ENCODE peak calls at places on chromosomes 11 and 22, in eight cellular contexts. One of them, this sample, is unnamed. For H3K4me1, the result is how much of the 10 kb centered on the place peaks cover.

GRCh38 chr22:40405178-40406062 is 35.0 kb downstream of the SGSM3 start:
- DNase-seq in uterus: no peak
- DNase-seq in mammary epithelial cell: no peak
- DNase-seq in IMR-90: no peak
- DNase-seq in PC-3: no peak
- DNase-seq in stomach: no peak
- DNase-seq in endodermal cell: no peak
- DNase-seq in effector memory CD4-positive, alpha-beta T cell: no peak
- DNase-seq in this sample: no peak

GRCh38 chr11:132595711-132596111 is 936.6 kb downstream of the OPCML start:
- DNase-seq in uterus: no peak
- DNase-seq in mammary epithelial cell: no peak
- DNase-seq in IMR-90: peak
- DNase-seq in PC-3: no peak
- DNase-seq in stomach: peak
- DNase-seq in endodermal cell: no peak
- DNase-seq in effector memory CD4-positive, alpha-beta T cell: no peak
- DNase-seq in this sample: no peak

GRCh38 chr11:118792642-118793124 is 1.7 kb upstream of the DDX6 start:
- DNase-seq in uterus: peak
- DNase-seq in mammary epithelial cell: peak
- DNase-seq in IMR-90: peak
- DNase-seq in PC-3: peak
- DNase-seq in stomach: peak
- DNase-seq in endodermal cell: peak
- DNase-seq in effector memory CD4-positive, alpha-beta T cell: peak
- DNase-seq in this sample: peak

GRCh38 chr11:122776546-122776945 is 61.8 kb upstream of the CRTAM start:
- DNase-seq in uterus: no peak
- DNase-seq in mammary epithelial cell: no peak
- DNase-seq in IMR-90: no peak
- DNase-seq in PC-3: peak
- DNase-seq in stomach: no peak
- DNase-seq in endodermal cell: no peak
- DNase-seq in effector memory CD4-positive, alpha-beta T cell: no peak
- DNase-seq in this sample: no peak

GRCh38 chr11:33256031-33256807 is 962 bp upstream of the HIPK3 start:
- DNase-seq in uterus: no peak
- DNase-seq in mammary epithelial cell: no peak
- DNase-seq in IMR-90: no peak
- DNase-seq in PC-3: no peak
- DNase-seq in stomach: no peak
- DNase-seq in endodermal cell: no peak
- DNase-seq in effector memory CD4-positive, alpha-beta T cell: no peak
- DNase-seq in this sample: no peak

GRCh38 chr22:29907753-29908515 is 25.0 kb downstream of the MTMR3 start:
- DNase-seq in uterus: peak
- DNase-seq in mammary epithelial cell: peak
- DNase-seq in IMR-90: peak
- DNase-seq in PC-3: peak
- DNase-seq in stomach: peak
- DNase-seq in endodermal cell: no peak
- DNase-seq in effector memory CD4-positive, alpha-beta T cell: no peak
- DNase-seq in this sample: no peak

GRCh38 chr22:23104109-23104971 is 34.0 kb downstream of the GNAZ start:
- DNase-seq in uterus: no peak
- DNase-seq in mammary epithelial cell: no peak
- DNase-seq in IMR-90: no peak
- DNase-seq in PC-3: no peak
- DNase-seq in stomach: no peak
- DNase-seq in endodermal cell: no peak
- DNase-seq in effector memory CD4-positive, alpha-beta T cell: no peak
- DNase-seq in this sample: no peak

GRCh38 chr11:95912902-95913560 is 10.9 kb downstream of the MTMR2 start:
- DNase-seq in uterus: no peak
- DNase-seq in mammary epithelial cell: peak
- DNase-seq in IMR-90: peak
- DNase-seq in PC-3: peak
- DNase-seq in stomach: no peak
- DNase-seq in endodermal cell: no peak
- DNase-seq in effector memory CD4-positive, alpha-beta T cell: no peak
- DNase-seq in this sample: no peak

GRCh38 chr11:2534131-2534956 is 89.5 kb downstream of the KCNQ1 start:
- DNase-seq in uterus: no peak
- DNase-seq in mammary epithelial cell: peak
- DNase-seq in IMR-90: no peak
- DNase-seq in PC-3: peak
- DNase-seq in stomach: no peak
- DNase-seq in endodermal cell: no peak
- DNase-seq in effector memory CD4-positive, alpha-beta T cell: no peak
- DNase-seq in this sample: no peak

GRCh38 chr11:126284829-126285228 is 1.9 kb downstream of the TIRAP start:
- DNase-seq in uterus: peak
- DNase-seq in mammary epithelial cell: peak
- DNase-seq in IMR-90: peak
- DNase-seq in PC-3: peak
- DNase-seq in stomach: peak
- DNase-seq in endodermal cell: no peak
- DNase-seq in effector memory CD4-positive, alpha-beta T cell: peak
- DNase-seq in this sample: peak

GRCh38 chr11:57315491-57315890 is 9.3 kb downstream of the TNKS1BP1 start:
- DNase-seq in uterus: no peak
- DNase-seq in mammary epithelial cell: no peak
- DNase-seq in IMR-90: peak
- DNase-seq in PC-3: no peak
- DNase-seq in stomach: no peak
- DNase-seq in endodermal cell: peak
- DNase-seq in effector memory CD4-positive, alpha-beta T cell: no peak
- DNase-seq in this sample: no peak
- H3K4me1 ChIP-seq in uterus: under half
- H3K4me1 ChIP-seq in mammary epithelial cell: under half
- H3K4me1 ChIP-seq in IMR-90: under half
- H3K4me1 ChIP-seq in PC-3: under half
- H3K4me1 ChIP-seq in stomach: half or more
- H3K4me1 ChIP-seq in endodermal cell: under half
- H3K4me1 ChIP-seq in effector memory CD4-positive, alpha-beta T cell: under half
- H3K4me1 ChIP-seq in this sample: under half

GRCh38 chr22:17267661-17268330 is 48.6 kb upstream of the ADA2 start:
- DNase-seq in uterus: no peak
- DNase-seq in mammary epithelial cell: no peak
- DNase-seq in IMR-90: no peak
- DNase-seq in PC-3: no peak
- DNase-seq in stomach: no peak
- DNase-seq in endodermal cell: peak
- DNase-seq in effector memory CD4-positive, alpha-beta T cell: no peak
- DNase-seq in this sample: no peak

GRCh38 chr22:17268501-17269223 is 49.4 kb upstream of the ADA2 start:
- DNase-seq in uterus: no peak
- DNase-seq in mammary epithelial cell: no peak
- DNase-seq in IMR-90: no peak
- DNase-seq in PC-3: no peak
- DNase-seq in stomach: no peak
- DNase-seq in endodermal cell: peak
- DNase-seq in effector memory CD4-positive, alpha-beta T cell: no peak
- DNase-seq in this sample: no peak

GRCh38 chr22:17264321-17265052 is 45.3 kb upstream of the ADA2 start:
- DNase-seq in uterus: peak
- DNase-seq in mammary epithelial cell: no peak
- DNase-seq in IMR-90: peak
- DNase-seq in PC-3: no peak
- DNase-seq in stomach: no peak
- DNase-seq in endodermal cell: peak
- DNase-seq in effector memory CD4-positive, alpha-beta T cell: no peak
- DNase-seq in this sample: no peak

GRCh38 chr22:17265649-17266248 is 46.5 kb upstream of the ADA2 start:
- DNase-seq in uterus: no peak
- DNase-seq in mammary epithelial cell: no peak
- DNase-seq in IMR-90: no peak
- DNase-seq in PC-3: no peak
- DNase-seq in stomach: no peak
- DNase-seq in endodermal cell: peak
- DNase-seq in effector memory CD4-positive, alpha-beta T cell: no peak
- DNase-seq in this sample: no peak

DNA sequence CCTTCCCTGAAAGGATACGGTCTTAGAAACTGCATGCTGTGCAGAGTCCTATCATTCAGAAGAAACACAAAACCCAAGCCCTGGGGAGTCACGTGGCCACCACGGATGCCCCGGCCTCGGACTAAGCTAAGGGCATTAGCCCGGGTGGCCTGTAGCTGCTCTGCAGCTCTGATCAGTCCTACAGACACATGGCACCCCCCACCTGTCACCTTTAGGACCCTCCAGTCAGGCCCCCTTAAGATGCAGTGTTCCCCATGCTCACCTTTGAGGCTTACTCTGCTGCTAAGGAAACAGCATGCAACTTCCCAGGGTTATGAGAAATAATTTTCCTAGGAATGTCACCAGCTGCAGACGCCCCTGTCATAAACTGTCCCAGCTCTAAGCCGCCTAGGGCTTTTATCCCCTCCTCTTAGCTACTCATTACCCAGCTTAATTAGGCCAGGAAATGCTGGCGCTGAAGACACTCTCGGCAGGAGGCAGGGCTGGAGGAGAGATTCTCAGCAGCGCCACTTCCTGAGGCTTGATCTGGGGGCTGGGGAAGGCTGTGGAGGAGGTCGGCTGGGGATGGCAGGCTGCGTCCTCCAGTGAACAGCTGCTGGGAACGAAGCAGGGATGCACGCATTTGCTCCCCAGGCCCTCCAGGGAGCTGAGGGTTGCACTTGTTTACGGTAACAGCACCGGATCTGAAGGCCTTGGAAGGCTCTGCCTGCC is 47.2 kb upstream of the ADA2 start:
- DNase-seq in uterus: no peak
- DNase-seq in mammary epithelial cell: no peak
- DNase-seq in IMR-90: no peak
- DNase-seq in PC-3: no peak
- DNase-seq in stomach: no peak
- DNase-seq in endodermal cell: peak
- DNase-seq in effector memory CD4-positive, alpha-beta T cell: no peak
- DNase-seq in this sample: no peak
- H3K4me3 ChIP-seq in uterus: no peak
- H3K4me3 ChIP-seq in mammary epithelial cell: no peak
- H3K4me3 ChIP-seq in IMR-90: no peak
- H3K4me3 ChIP-seq in PC-3: no peak
- H3K4me3 ChIP-seq in stomach: no peak
- H3K4me3 ChIP-seq in endodermal cell: peak
- H3K4me3 ChIP-seq in effector memory CD4-positive, alpha-beta T cell: peak
- H3K4me3 ChIP-seq in this sample: no peak

DNA sequence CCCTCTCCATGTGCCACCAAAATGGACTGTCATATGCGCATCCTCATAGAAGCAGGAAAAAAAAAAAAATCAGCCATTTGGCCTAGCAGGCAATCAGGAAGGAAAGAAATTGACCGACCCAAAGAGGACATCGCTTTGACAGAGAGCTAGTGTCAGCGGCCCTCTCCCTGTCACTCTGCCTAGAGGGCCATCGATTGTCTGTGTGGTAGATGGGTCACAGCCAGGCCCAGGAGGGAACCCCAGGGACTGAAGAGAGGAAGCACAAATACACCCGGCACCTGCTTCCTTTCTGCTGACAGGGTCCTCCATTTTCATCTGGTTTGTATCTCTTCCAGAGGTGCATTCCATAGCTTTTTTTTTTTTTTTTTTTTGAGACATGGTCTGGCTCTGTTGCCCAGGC is 21.8 kb downstream of the VPS37C start:
- DNase-seq in uterus: no peak
- DNase-seq in mammary epithelial cell: no peak
- DNase-seq in IMR-90: no peak
- DNase-seq in PC-3: no peak
- DNase-seq in stomach: no peak
- DNase-seq in endodermal cell: no peak
- DNase-seq in effector memory CD4-positive, alpha-beta T cell: no peak
- DNase-seq in this sample: no peak
- H3K27ac ChIP-seq in uterus: peak
- H3K27ac ChIP-seq in mammary epithelial cell: no peak
- H3K27ac ChIP-seq in IMR-90: no peak
- H3K27ac ChIP-seq in PC-3: no peak
- H3K27ac ChIP-seq in stomach: no peak
- H3K27ac ChIP-seq in endodermal cell: no peak
- H3K27ac ChIP-seq in effector memory CD4-positive, alpha-beta T cell: no peak
- H3K27ac ChIP-seq in this sample: no peak

DNA sequence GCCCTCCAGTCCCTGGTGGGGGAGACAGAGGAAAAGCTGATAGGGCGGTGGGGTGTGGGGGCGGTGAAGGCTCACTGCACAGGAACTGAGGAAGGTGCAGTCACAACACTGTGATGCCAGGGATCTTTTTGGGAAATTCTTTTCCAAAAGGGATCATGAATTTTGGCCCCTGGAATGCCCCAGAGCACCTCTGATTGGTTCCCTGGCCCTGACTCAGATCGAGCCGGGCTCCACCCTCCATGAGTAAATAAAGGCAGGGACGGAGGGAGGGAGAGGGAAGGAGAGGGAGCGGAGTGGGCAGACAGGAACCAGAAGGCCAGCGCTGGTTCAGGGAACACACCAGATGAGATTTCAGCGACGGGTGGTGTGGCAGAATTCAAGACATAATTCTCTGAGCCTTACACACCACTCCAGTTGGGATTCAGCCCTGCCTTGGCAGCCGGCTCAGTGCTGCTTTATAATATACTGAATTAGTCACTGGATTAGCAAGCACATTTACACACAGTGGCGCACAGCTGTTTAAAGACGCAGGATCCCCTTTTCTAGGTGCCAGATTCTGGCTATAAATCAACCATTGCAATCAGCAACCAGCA is 80.3 kb downstream of the ETS1 start:
- DNase-seq in uterus: peak
- DNase-seq in mammary epithelial cell: peak
- DNase-seq in IMR-90: peak
- DNase-seq in PC-3: peak
- DNase-seq in stomach: peak
- DNase-seq in endodermal cell: no peak
- DNase-seq in effector memory CD4-positive, alpha-beta T cell: no peak
- DNase-seq in this sample: no peak
- H3K4me1 ChIP-seq in uterus: under half
- H3K4me1 ChIP-seq in mammary epithelial cell: half or more
- H3K4me1 ChIP-seq in IMR-90: under half
- H3K4me1 ChIP-seq in PC-3: half or more
- H3K4me1 ChIP-seq in stomach: half or more
- H3K4me1 ChIP-seq in endodermal cell: under half
- H3K4me1 ChIP-seq in effector memory CD4-positive, alpha-beta T cell: half or more
- H3K4me1 ChIP-seq in this sample: half or more

DNA sequence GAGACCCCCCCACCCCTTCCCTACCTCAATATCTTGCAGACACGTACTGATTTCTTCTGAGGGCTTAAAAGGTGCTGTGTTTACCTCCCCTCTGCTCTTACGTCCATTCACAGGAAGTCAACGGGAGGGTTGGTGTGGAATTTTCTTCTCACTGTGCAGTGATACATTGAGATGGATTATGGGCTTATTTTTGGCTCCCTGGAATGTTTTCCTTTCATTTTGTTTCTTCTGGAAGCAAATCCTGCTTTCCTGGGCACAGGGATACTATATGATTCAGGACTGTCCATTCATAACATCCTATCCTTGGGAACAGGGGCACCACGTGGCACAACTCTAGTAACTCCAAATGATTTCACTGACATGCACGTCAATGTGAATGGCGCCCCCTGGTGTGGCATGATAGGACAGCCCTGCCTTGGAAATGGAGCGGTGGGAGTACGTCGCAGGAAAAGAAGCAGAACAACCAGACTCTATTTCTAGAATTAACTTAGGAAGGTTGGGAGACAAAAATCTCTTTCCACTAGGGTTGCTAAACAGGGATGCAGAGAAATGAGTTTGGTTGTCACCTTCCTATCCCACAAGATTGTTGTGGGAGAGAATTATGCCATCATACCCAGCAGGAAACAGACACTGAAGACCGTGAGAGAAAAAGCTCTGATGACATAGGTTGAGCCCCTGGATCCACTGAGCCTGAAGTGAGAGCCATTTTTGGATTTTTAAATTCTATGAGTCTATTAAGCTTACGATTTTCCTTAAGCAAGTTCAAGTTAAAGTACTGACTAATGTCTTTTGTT is 146.5 kb upstream of the RAG2 start:
- DNase-seq in uterus: peak
- DNase-seq in mammary epithelial cell: peak
- DNase-seq in IMR-90: peak
- DNase-seq in PC-3: peak
- DNase-seq in stomach: peak
- DNase-seq in endodermal cell: peak
- DNase-seq in effector memory CD4-positive, alpha-beta T cell: peak
- DNase-seq in this sample: peak
- H3K4me3 ChIP-seq in uterus: no peak
- H3K4me3 ChIP-seq in mammary epithelial cell: no peak
- H3K4me3 ChIP-seq in IMR-90: no peak
- H3K4me3 ChIP-seq in PC-3: no peak
- H3K4me3 ChIP-seq in stomach: no peak
- H3K4me3 ChIP-seq in endodermal cell: no peak
- H3K4me3 ChIP-seq in effector memory CD4-positive, alpha-beta T cell: no peak
- H3K4me3 ChIP-seq in this sample: no peak

This sample was measured in CD8-positive, alpha-beta memory T cell.